ENCODE peak calls at places on chromosomes 2 and 18, in seven cellular contexts. S is fibroblast of lung; L is GM23248; M is endothelial cell; V is right atrium auricular region; D is CD8-positive, alpha-beta memory T cell; U is posterior vena cava. N is an unnamed sample.

GRCh38 chr2:112006076-112006410 is 49.0 kb upstream of the TMEM87B start:
- DNase-seq in S (peak; percentile 58), L (peak; percentile 75), M (no peak), V (no peak), D (no peak), U (no peak), N (no peak)

GRCh38 chr2:187644991-187645390 is 90.8 kb upstream of the TFPI start:
- DNase-seq in S (no peak), L (peak; percentile 14), M (no peak), V (no peak), D (no peak), U (no peak), N (no peak)

GRCh38 chr2:9230051-9230802 is 23.6 kb downstream of the ASAP2 start:
- DNase-seq in S (peak; percentile 67), L (peak; percentile 61), M (no peak), V (no peak), D (no peak), U (peak; percentile 78), N (peak; percentile 46)

GRCh38 chr2:216635171-216635570 is 2.0 kb downstream of the IGFBP2 start:
- DNase-seq in S (no peak), L (no peak), M (no peak), V (no peak), D (no peak), U (peak; percentile 17), N (no peak)

GRCh38 chr2:240438810-240439697 is 3.6 kb downstream of the GPC1 start:
- DNase-seq in S (no peak), L (no peak), M (no peak), V (no peak), D (no peak), U (peak; percentile 72), N (no peak)

GRCh38 chr2:99695856-99696255 is 206.0 kb upstream of the REV1 start:
- DNase-seq in S (no peak), L (no peak), M (no peak), V (no peak), D (no peak), U (no peak), N (no peak)

GRCh38 chr2:37767051-37767450 is 95.6 kb upstream of the CDC42EP3 start:
- DNase-seq in S (no peak), L (peak; percentile 33), M (no peak), V (no peak), D (no peak), U (no peak), N (no peak)

GRCh38 chr2:5766051-5766450 is 73.9 kb downstream of the SOX11 start:
- DNase-seq in S (peak; percentile 53), L (no peak), M (no peak), V (no peak), D (no peak), U (no peak), N (peak; percentile 97)

GRCh38 chr2:146244131-146244530 is 1600.7 kb upstream of the ACVR2A start:
- DNase-seq in S (peak; percentile 21), L (no peak), M (no peak), V (no peak), D (no peak), U (no peak), N (no peak)

GRCh38 chr18:49855711-49856110 is 42.4 kb upstream of the ACAA2 start:
- DNase-seq in S (no peak), L (no peak), M (no peak), V (no peak), D (no peak), U (no peak), N (no peak)

N was measured in astrocyte of the cerebellum.